ENCODE peak calls at places on chromosome 13, in ten cellular contexts. B, H, I, Z, W, T, K, Q, O and J are unnamed samples.
A peak's percentile ranks its signal among the peaks of the same experiment; 100 is the strongest.

GRCh38 chr13:94558721-94559120 is 37.2 kb downstream of the TGDS start:
- DNase-seq in B (no peak), H (no peak), I (no peak), Z (no peak), W (peak; percentile 7), T (no peak), K (peak; percentile 16), Q (no peak), O (no peak), J (no peak)

GRCh38 chr13:45446181-45446580 is 18.6 kb upstream of the COG3 start:
- DNase-seq in B (no peak), H (no peak), I (peak; percentile 24), Z (no peak), W (peak; percentile 70), T (no peak), K (peak; percentile 71), Q (no peak), O (no peak), J (peak; percentile 70)

GRCh38 chr13:104641309-104641708 is 1575.1 kb upstream of the SLC10A2 start:
- DNase-seq in B (no peak), H (no peak), I (peak; percentile 2), Z (no peak), W (peak; percentile 15), T (no peak), K (peak; percentile 41), Q (no peak), O (no peak), J (peak; percentile 0)

GRCh38 chr13:73131247-73131646 is 72.4 kb downstream of the KLF5 start:
- DNase-seq in B (no peak), H (no peak), I (no peak), Z (no peak), W (no peak), T (no peak), K (no peak), Q (no peak), O (no peak), J (no peak)

GRCh38 chr13:30738946-30739528 is 3.7 kb downstream of the ALOX5AP start:
- DNase-seq in B (no peak), H (no peak), I (no peak), Z (no peak), W (no peak), T (no peak), K (no peak), Q (no peak), O (no peak), J (no peak)

GRCh38 chr13:24473646-24474045 is 38.9 kb downstream of the PARP4 start:
- DNase-seq in B (no peak), H (no peak), I (no peak), Z (no peak), W (no peak), T (no peak), K (no peak), Q (no peak), O (no peak), J (no peak)

GRCh38 chr13:42392706-42393572 is 121.0 kb downstream of the AKAP11 start:
- DNase-seq in B (no peak), H (no peak), I (no peak), Z (no peak), W (peak; percentile 20), T (no peak), K (peak; percentile 9), Q (no peak), O (no peak), J (no peak)

GRCh38 chr13:101982903-101983302 is 418.9 kb downstream of the FGF14 start:
- DNase-seq in B (no peak), H (no peak), I (no peak), Z (no peak), W (no peak), T (no peak), K (no peak), Q (no peak), O (no peak), J (no peak)

GRCh38 chr13:51148952-51149573 is 38.0 kb upstream of the C13orf42 start:
- DNase-seq in B (peak; percentile 42), H (no peak), I (peak; percentile 35), Z (no peak), W (peak; percentile 60), T (no peak), K (peak; percentile 58), Q (peak; percentile 57), O (peak; percentile 20), J (peak; percentile 77)

GRCh38 chr13:114024603-114025431 is 50.9 kb upstream of the C13orf46 start:
- DNase-seq in B (no peak), H (no peak), I (no peak), Z (no peak), W (no peak), T (no peak), K (no peak), Q (no peak), O (no peak), J (no peak)

GRCh38 chr13:114258589-114258988 is 22.8 kb upstream of the UPF3A start:
- DNase-seq in B (peak; percentile 41), H (no peak), I (no peak), Z (no peak), W (no peak), T (no peak), K (no peak), Q (no peak), O (no peak), J (no peak)

GRCh38 chr13:100512422-100512821 is 76.2 kb downstream of the GGACT start:
- DNase-seq in B (no peak), H (no peak), I (no peak), Z (no peak), W (peak; percentile 43), T (no peak), K (peak; percentile 66), Q (no peak), O (no peak), J (peak; percentile 22)

GRCh38 chr13:25217023-25217909 is 45.2 kb upstream of the AMER2 start:
- DNase-seq in B (no peak), H (no peak), I (peak; percentile 73), Z (no peak), W (peak; percentile 79), T (no peak), K (peak; percentile 62), Q (no peak), O (no peak), J (peak; percentile 65)

DNA sequence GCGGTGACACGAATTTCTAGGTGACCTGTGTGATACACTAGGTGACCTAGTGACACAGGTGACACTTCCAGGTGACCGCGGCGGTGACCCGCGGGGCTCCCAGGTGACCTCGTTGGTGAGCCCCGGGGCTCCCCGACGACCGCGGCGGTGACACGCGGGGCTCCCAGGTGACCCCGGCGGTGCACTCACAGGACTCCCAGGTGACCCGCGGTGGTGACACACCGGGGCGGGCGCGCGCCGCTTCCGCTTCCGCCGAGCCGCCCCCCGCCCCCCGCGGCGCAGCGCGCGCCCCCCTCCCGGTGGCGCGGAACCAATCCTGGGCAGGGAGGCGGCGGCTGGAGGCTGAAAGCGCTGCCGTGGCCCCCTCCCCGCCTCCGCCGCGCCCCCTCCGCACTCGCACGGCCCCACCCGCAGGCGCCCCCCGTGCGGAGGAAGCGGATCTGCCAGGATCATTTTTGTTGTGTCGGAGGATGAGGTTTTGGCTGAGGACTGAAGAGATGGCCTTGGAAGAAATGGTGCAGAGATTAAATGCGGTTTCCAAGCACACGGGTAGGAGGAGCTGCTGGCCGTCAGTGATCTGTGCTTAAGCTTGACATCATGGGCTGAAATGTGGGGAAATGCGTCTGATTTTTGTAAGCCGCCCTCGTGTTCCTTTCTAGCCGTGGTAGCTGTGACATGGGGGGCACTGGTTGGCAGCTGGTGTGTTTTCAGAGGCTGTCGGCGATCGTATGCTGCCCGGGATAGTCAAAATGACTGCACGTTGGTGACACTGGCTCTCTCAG is at the start of gene MCF2L:
- DNase-seq in B (peak; percentile 40), H (no peak), I (peak; percentile 8), Z (no peak), W (peak; percentile 37), T (peak; percentile 81), K (peak; percentile 25), Q (no peak), O (peak; percentile 5), J (peak; percentile 42)
- TF ChIP-seq CTCF in B (peak; percentile 59), H (no peak), I (peak; percentile 34), Z (peak; percentile 30), W (no peak), T (no peak), K (peak; percentile 32), Q (peak; percentile 8), O (peak; percentile 7), J (peak; percentile 14)

DNA sequence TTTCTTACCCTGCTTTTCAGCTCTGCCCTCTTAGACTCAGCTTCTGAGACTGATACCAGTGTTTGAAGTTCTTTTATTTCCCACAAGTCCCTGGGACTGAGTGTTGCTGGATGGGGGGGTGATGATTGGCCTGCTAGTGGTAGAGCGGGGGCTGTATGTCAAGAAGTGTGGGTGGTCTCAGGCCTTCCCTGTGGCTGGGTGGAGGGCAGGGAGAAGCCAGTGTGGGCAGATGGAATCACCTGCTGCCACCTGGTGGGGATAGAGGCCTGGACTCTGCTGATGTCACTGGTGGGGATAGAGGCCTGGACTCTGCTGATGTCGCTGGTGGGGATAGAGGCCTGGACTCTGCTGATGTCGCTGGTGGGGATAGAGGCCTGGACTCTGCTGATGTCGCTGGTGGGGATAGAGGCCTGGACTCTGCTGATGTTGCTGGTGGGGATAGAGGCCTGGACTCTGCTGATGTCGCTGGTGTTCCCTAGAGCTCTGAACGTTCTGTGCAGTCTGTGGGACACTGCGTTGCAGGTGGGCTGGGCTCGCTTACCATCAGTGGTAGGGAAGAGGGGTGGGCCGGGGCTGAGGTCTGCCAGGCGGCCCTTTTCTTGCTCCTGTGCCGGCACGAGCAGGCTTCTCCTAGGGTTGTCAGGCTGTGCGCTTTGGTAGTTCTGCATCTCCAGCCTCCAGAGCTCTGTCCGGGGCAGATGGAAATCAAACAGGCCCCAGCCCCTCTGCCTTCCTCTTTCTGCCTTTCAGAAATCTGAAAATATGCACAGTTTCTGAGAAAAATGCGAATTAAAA is 101.3 kb downstream of the ARHGEF7 start:
- DNase-seq in B (no peak), H (peak; percentile 43), I (peak; percentile 22), Z (peak; percentile 22), W (peak; percentile 30), T (no peak), K (peak; percentile 46), Q (peak; percentile 19), O (no peak), J (no peak)
- TF ChIP-seq CTCF in B (peak; percentile 45), H (peak; percentile 55), I (peak; percentile 68), Z (peak; percentile 57), W (peak; percentile 44), T (peak; percentile 28), K (peak; percentile 58), Q (peak; percentile 60), O (peak; percentile 44), J (peak; percentile 49)

GRCh38 chr13:52846567-52847321 is 1.7 kb downstream of the PCDH8 start:
- DNase-seq in B (peak; percentile 44), H (peak; percentile 50), I (no peak), Z (peak; percentile 90), W (peak; percentile 28), T (peak; percentile 73), K (peak; percentile 25), Q (no peak), O (no peak), J (no peak)
- TF ChIP-seq CTCF in B (peak; percentile 44), H (peak; percentile 26), I (peak; percentile 75), Z (peak; percentile 72), W (no peak), T (peak; percentile 25), K (peak; percentile 21), Q (peak; percentile 32), O (peak; percentile 27), J (peak; percentile 3)

GRCh38 chr13:91348906-91349435 is 1.5 kb downstream of the MIR17HG start:
- DNase-seq in B (peak; percentile 92), H (peak; percentile 94), I (peak; percentile 70), Z (peak; percentile 95), W (peak; percentile 81), T (peak; percentile 96), K (peak; percentile 77), Q (peak; percentile 52), O (peak; percentile 60), J (peak; percentile 89)
- TF ChIP-seq CTCF in B (peak; percentile 97), H (peak; percentile 98), I (peak; percentile 97), Z (peak; percentile 95), W (peak; percentile 68), T (peak; percentile 91), K (peak; percentile 77), Q (peak; percentile 89), O (peak; percentile 81), J (peak; percentile 82)

GRCh38 chr13:75596657-75597182 is 39.4 kb upstream of the LMO7 start:
- DNase-seq in B (no peak), H (no peak), I (no peak), Z (no peak), W (no peak), T (no peak), K (no peak), Q (no peak), O (no peak), J (no peak)
- TF ChIP-seq CTCF in B (no peak), H (no peak), I (no peak), Z (no peak), W (no peak), T (no peak), K (no peak), Q (no peak), O (no peak), J (no peak)